ENCODE peak calls at places on chromosomes 11 and 22, in five cellular contexts. X, S, O, Z and G are unnamed samples.

GRCh38 chr11:114296190-114296978 is at the start of gene NNMT:
- DNase-seq in X (no peak), S (no peak), O (no peak), Z (peak), G (no peak)

GRCh38 chr22:41288245-41288946 is 2.4 kb upstream of the RANGAP1 start:
- DNase-seq in X (no peak), S (no peak), O (no peak), Z (no peak), G (no peak)

GRCh38 chr11:16605440-16605970 is 132.9 kb upstream of the C11orf58 start:
- DNase-seq in X (no peak), S (peak), O (no peak), Z (peak), G (no peak)

GRCh38 chr11:33559567-33559966 is 141.1 kb downstream of the C11orf91 start:
- DNase-seq in X (no peak), S (no peak), O (no peak), Z (no peak), G (no peak)

GRCh38 chr22:38775656-38776055 is 18.3 kb downstream of the DNAL4 start:
- DNase-seq in X (no peak), S (no peak), O (no peak), Z (no peak), G (no peak)

GRCh38 chr11:15629690-15630321 is 515.1 kb downstream of the INSC start:
- DNase-seq in X (no peak), S (no peak), O (no peak), Z (no peak), G (no peak)

GRCh38 chr22:28072066-28072465 is 153.0 kb upstream of the PITPNB start:
- DNase-seq in X (no peak), S (no peak), O (no peak), Z (no peak), G (no peak)

GRCh38 chr11:37988031-37988430 is 1390.0 kb upstream of the RAG2 start:
- DNase-seq in X (no peak), S (peak), O (no peak), Z (no peak), G (no peak)

GRCh38 chr11:62427630-62428233 is 8.9 kb downstream of the SCGB1A1 start:
- DNase-seq in X (no peak), S (peak), O (no peak), Z (no peak), G (no peak)

GRCh38 chr22:29914165-29914564 is 31.2 kb downstream of the MTMR3 start:
- DNase-seq in X (no peak), S (peak), O (no peak), Z (no peak), G (no peak)

GRCh38 chr22:27439131-27439530 is 362.4 kb downstream of the MN1 start:
- DNase-seq in X (no peak), S (no peak), O (no peak), Z (no peak), G (no peak)

GRCh38 chr11:1107316-1108245 is 32.9 kb downstream of the MUC2 start:
- DNase-seq in X (no peak), S (no peak), O (no peak), Z (no peak), G (no peak)

GRCh38 chr11:10108901-10109665 is 184.9 kb downstream of the SBF2 start:
- DNase-seq in X (no peak), S (no peak), O (no peak), Z (no peak), G (no peak)

GRCh38 chr22:48192920-48193319 is 1430.5 kb downstream of the TBC1D22A start:
- DNase-seq in X (no peak), S (no peak), O (no peak), Z (no peak), G (no peak)

GRCh38 chr22:22818861-22819855 is 68.5 kb upstream of the IGLL5 start:
- DNase-seq in X (peak), S (no peak), O (no peak), Z (no peak), G (peak)

DNA sequence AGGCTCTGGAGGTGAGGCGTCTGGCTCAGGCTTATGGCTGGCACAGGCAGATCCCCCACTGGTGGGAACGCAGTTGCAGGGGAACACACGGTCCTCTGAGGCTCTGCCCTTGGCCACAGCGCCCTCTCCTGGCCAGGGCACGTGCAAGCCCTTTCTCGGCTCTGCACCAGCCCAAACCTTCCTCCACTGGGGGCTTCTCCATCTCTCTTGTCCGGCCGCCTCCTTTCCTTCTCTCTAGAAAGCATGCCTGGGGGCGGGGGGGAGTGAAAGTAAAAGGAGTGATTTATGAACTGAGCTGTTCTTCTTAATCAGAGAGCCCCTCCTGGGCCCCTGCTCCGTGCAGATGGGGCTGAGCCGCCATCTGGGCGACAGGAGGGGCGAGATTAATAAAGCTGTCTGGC is 56.5 kb downstream of the TP53I11 start:
- DNase-seq in X (peak), S (peak), O (peak), Z (peak), G (peak)
- TF ChIP-seq POLR2AphosphoS5 in X (no peak), S (no peak), O (no peak), Z (no peak), G (no peak)

DNA sequence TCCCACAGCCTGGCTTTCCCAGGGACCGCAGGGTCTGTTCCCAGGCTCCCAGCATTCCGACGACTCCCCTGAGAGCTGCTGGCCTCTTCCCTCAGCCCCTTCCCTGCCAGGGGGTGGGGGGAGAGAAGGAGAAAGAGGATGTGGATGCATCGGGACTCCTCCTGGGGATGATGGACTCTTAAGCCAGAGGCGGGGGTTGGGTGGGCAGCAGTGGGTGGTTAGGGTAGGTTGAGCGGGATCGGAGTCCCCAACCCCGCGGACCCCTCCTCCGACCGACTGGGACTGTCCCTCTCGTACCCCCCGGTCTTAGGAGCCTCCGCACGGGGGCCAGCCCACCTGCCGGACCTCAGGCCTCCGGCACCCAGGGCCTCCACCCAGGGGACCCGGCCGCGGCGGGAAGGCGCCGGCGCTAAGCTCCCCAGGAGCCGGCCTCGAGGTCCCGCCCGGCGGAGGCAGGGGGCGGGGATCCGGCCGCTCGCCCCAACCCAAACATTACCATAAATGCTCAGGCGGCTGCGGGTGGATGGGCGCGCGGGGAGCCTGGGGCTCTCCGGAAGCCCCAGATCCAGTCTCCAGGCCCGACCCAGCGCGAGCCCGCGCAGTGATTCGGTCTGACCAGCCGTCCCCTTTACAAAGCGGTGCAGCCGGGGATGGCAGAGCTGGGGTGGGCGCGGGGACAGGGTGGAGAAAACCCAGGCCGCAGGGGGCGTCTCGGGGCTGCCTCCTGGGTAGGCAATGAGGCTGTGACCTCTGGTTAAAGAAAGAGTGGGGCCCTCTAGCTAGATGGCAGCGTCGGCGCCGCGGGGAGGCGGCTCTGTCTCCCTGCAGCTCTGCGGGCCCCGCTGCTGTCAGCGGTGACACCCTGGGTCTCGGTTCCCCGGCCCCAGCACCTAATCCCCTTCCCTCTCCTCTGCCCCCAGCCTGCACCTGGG is 3.9 kb upstream of the MCAM start:
- DNase-seq in X (peak), S (no peak), O (no peak), Z (peak), G (peak)
- TF ChIP-seq TAF1 in X (peak), S (no peak), O (peak), Z (peak), G (peak)

DNA sequence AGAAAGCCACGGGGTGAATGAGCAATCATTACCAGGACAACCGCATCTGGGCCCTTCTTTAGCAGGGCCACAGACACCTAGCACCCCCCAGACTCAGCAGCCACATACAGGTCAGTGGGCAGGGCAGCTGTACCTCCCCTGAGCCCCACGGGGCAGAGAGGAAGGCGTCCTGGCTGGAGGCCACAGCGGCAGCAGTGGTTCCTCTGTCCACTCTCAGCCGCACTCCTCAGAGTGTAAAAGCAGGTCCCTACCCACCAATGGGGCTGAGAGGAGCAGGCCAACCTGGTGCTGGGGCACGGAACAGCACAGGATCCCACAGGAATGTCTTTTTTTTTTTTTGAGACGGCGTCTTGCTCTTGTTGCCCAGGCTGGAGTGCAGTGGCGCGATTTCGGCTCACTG is 65.5 kb downstream of the APOL1 start:
- DNase-seq in X (no peak), S (no peak), O (no peak), Z (no peak), G (no peak)
- TF ChIP-seq POLR2AphosphoS5 in X (no peak), S (no peak), O (peak), Z (no peak), G (peak)

GRCh38 chr11:118282635-118283310 is 18.7 kb upstream of the MPZL2 start:
- DNase-seq in X (no peak), S (no peak), O (no peak), Z (no peak), G (no peak)
- TF ChIP-seq TAF1 in X (no peak), S (no peak), O (no peak), Z (no peak), G (no peak)

GRCh38 chr11:69644071-69644961 is 3.4 kb downstream of the CCND1 start:
- DNase-seq in X (no peak), S (peak), O (no peak), Z (peak), G (no peak)
- TF ChIP-seq POLR2AphosphoS5 in X (no peak), S (peak), O (no peak), Z (no peak), G (no peak)

GRCh38 chr11:94787798-94788197 is 19.6 kb downstream of the AMOTL1 start:
- DNase-seq in X (no peak), S (no peak), O (no peak), Z (peak), G (no peak)
- TF ChIP-seq TAF1 in X (no peak), S (no peak), O (no peak), Z (no peak), G (no peak)

DNA sequence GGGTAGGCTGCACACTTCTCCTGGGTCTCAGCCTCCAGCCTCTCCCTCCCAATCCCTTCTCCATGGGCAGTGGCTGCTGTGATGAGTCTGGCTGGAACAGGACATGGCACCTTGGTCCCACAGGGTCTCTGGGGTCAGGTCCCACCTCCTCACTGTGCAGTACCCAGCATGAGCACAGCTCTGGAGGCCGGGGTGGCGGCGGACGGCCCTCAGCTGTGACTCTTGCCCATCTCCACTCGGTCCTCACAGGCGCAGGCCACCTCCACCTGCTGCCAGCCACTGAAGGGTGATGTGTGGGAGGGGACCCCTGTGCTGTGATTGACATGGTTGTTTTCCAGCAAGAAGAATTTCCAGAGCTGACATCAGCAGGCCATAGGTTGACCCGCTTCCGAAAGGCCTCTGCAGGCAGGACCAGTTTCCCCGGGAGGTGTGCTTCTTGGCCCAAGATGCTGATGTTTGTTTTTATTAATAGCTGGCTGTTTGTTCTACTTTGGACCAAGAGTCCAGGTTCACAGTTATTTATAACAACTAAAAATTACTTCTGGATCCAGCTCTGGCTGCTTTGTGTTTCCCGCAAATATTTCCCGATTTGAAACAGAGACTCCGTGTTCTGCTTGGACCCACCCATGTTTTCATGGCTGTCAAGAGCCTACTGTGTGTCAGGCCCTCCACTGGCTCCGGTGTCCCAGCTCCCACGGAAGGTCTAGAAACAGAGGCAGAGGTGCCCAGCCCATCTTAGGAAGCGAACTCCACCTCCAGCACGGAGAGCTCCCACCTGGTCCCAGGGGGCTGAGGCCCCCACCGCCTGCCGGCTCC is 45.7 kb downstream of the SCUBE1 start:
- DNase-seq in X (no peak), S (no peak), O (no peak), Z (no peak), G (no peak)
- TF ChIP-seq POLR2AphosphoS5 in X (no peak), S (no peak), O (no peak), Z (no peak), G (no peak)